ENCODE peak calls at places on chromosomes 16 and 17, in four cellular contexts. C, I, G and L are unnamed samples.

GRCh38 chr17:6567528-6568185 is 11.3 kb upstream of the PITPNM3 start:
- DNase-seq in C (no peak), G (no peak), I (peak), L (no peak)

GRCh38 chr16:78503501-78504110 is 404.2 kb downstream of the WWOX start:
- DNase-seq in C (peak), G (no peak), I (peak), L (no peak)

GRCh38 chr17:76439314-76439928 is 13.5 kb downstream of the UBE2O start:
- DNase-seq in C (no peak), G (no peak), I (no peak), L (no peak)

GRCh38 chr16:1141201-1141600 is 11.7 kb upstream of the CACNA1H start:
- DNase-seq in G (no peak), C (no peak), I (no peak), L (no peak)

GRCh38 chr17:80968602-80969029 is 23.0 kb upstream of the CHMP6 start:
- DNase-seq in G (no peak), C (peak), I (no peak), L (no peak)

GRCh38 chr17:38676706-38677504 is 2.1 kb upstream of the EPOP start:
- DNase-seq in C (peak), G (peak), I (peak), L (peak)

GRCh38 chr17:32971171-32971570 is 20.5 kb upstream of the SPACA3 start:
- DNase-seq in G (no peak), C (no peak), I (peak), L (no peak)

GRCh38 chr17:44769230-44769629 is 10.4 kb downstream of the ADAM11 start:
- DNase-seq in I (no peak), C (no peak), G (no peak), L (no peak)

GRCh38 chr17:75331671-75332070 is 42.4 kb upstream of the SLC25A19 start:
- DNase-seq in C (no peak), I (no peak), G (no peak), L (no peak)

GRCh38 chr17:82863941-82864720 is 24.3 kb upstream of the ZNF750 start:
- DNase-seq in C (peak), I (peak), G (no peak), L (no peak)

GRCh38 chr17:42399948-42400843 is 12.0 kb upstream of the STAT3 start:
- DNase-seq in G (no peak), C (no peak), I (no peak), L (no peak)

GRCh38 chr16:87993901-87994300 is 42.7 kb downstream of the BANP start:
- DNase-seq in G (no peak), C (no peak), I (no peak), L (no peak)

GRCh38 chr17:81069084-81069645 is 34.2 kb downstream of the BAIAP2 start:
- DNase-seq in I (peak), G (no peak), C (no peak), L (no peak)

GRCh38 chr17:58665946-58666857 is 25.6 kb downstream of the TEX14 start:
- DNase-seq in I (no peak), G (no peak), C (no peak), L (no peak)

GRCh38 chr16:4924593-4925378 is 12.2 kb downstream of the PPL start:
- DNase-seq in C (no peak), G (no peak), I (peak), L (no peak)

GRCh38 chr17:70254735-70255460 is 85.6 kb downstream of the KCNJ2 start:
- DNase-seq in C (peak), I (no peak), G (no peak), L (no peak)

GRCh38 chr17:7236808-7237207 is 2.4 kb downstream of the PHF23 start:
- DNase-seq in I (no peak), C (no peak), G (no peak), L (no peak)

GRCh38 chr17:50348522-50349240 is 2.8 kb downstream of the XYLT2 start:
- DNase-seq in G (no peak), C (peak), I (peak), L (no peak)

GRCh38 chr17:50774225-50774803 is 7.0 kb upstream of the ANKRD40CL start:
- DNase-seq in I (no peak), C (no peak), G (no peak), L (no peak)

GRCh38 chr16:81608515-81609209 is 164.1 kb downstream of the CMIP start:
- DNase-seq in I (no peak), C (peak), G (no peak), L (no peak)

GRCh38 chr16:62829615-62830014 is 793.4 kb upstream of the CDH8 start:
- DNase-seq in C (no peak), G (no peak), I (no peak), L (no peak)

GRCh38 chr17:58575511-58575910 is 61.1 kb upstream of the MTMR4 start:
- DNase-seq in I (no peak), G (no peak), C (peak), L (no peak)

GRCh38 chr17:1480747-1481465 is 11.6 kb downstream of the MYO1C start:
- DNase-seq in I (no peak), C (peak), G (no peak), L (no peak)

GRCh38 chr16:55563797-55564196 is 2.7 kb upstream of the CAPNS2 start:
- DNase-seq in G (no peak), C (no peak), I (no peak), L (no peak)

GRCh38 chr17:53227514-53227913 is 595.2 kb upstream of the KIF2B start:
- DNase-seq in I (no peak), C (no peak), G (no peak), L (no peak)

GRCh38 chr17:27502526-27503324 is 46.5 kb downstream of the KSR1 start:
- DNase-seq in G (no peak), C (peak), I (no peak), L (no peak)

GRCh38 chr17:35578929-35579448 is 618 bp upstream of the PEX12 start:
- DNase-seq in C (no peak), G (no peak), I (no peak), L (no peak)

GRCh38 chr17:77481476-77482374 is 341.0 kb downstream of the SEC14L1 start:
- DNase-seq in G (no peak), I (no peak), C (no peak), L (no peak)

GRCh38 chr16:58885528-58886170 is 151.5 kb upstream of the GOT2 start:
- DNase-seq in C (no peak), I (no peak), G (no peak), L (no peak)

GRCh38 chr17:55424893-55425540 is 3.4 kb upstream of the MMD start:
- DNase-seq in I (no peak), G (no peak), C (no peak), L (no peak)

GRCh38 chr16:46757339-46758050 is 9.4 kb upstream of the MYLK3 start:
- DNase-seq in I (peak), G (no peak), C (peak), L (no peak)

GRCh38 chr17:44902135-44902760 is 3.0 kb upstream of the EFTUD2 start:
- DNase-seq in G (no peak), C (no peak), I (no peak), L (no peak)

GRCh38 chr16:25109643-25110042 is 1.9 kb upstream of the LCMT1 start:
- DNase-seq in C (peak), G (no peak), I (no peak), L (no peak)

GRCh38 chr17:34721326-34721725 is 141.9 kb downstream of the TMEM132E start:
- DNase-seq in G (no peak), C (no peak), I (no peak), L (no peak)

GRCh38 chr17:65173284-65173793 is 36.2 kb downstream of the RGS9 start:
- DNase-seq in G (no peak), I (peak), C (peak), L (no peak)

GRCh38 chr16:85303354-85303883 is 191.1 kb upstream of the CIBAR2 start:
- DNase-seq in C (no peak), G (no peak), I (peak), L (no peak)

GRCh38 chr16:11250091-11250785 is 5.8 kb downstream of the SOCS1 start:
- DNase-seq in I (no peak), G (no peak), C (peak), L (no peak)

GRCh38 chr16:85151079-85151602 is 38.9 kb upstream of the CIBAR2 start:
- DNase-seq in C (no peak), I (no peak), G (no peak), L (no peak)

GRCh38 chr16:30377812-30378235 is 3.2 kb downstream of the MYL11 start:
- DNase-seq in G (peak), I (peak), C (peak), L (peak)
- TF ChIP-seq POLR2A in G (peak), I (no peak), C (peak), L (peak)

GRCh38 chr17:40187238-40187637 is 10.0 kb downstream of the RAPGEFL1 start:
- DNase-seq in C (no peak), I (no peak), G (no peak), L (no peak)

GRCh38 chr17:40191237-40192208 is 14.3 kb downstream of the RAPGEFL1 start:
- DNase-seq in I (peak), C (peak), G (peak), L (peak)

GRCh38 chr17:40188694-40189093 is 11.4 kb downstream of the RAPGEFL1 start:
- DNase-seq in C (no peak), I (no peak), G (no peak), L (no peak)

GRCh38 chr17:40192961-40193360 is 15.7 kb downstream of the RAPGEFL1 start:
- DNase-seq in I (no peak), C (no peak), G (no peak), L (no peak)

GRCh38 chr17:40190197-40191021 is 13.1 kb downstream of the RAPGEFL1 start:
- DNase-seq in I (no peak), C (no peak), G (no peak), L (no peak)
- H3K4me3 ChIP-seq in I (peak), C (no peak), G (peak), L (no peak)

GRCh38 chr16:90044111-90044551 is 24.9 kb upstream of the DBNDD1 start:
- DNase-seq in C (no peak), I (peak), G (no peak), L (no peak)
- TF ChIP-seq POLR2A in C (no peak), I (no peak), G (no peak), L (no peak)

GRCh38 chr16:75252049-75252864 is 833 bp upstream of the BCAR1 start:
- DNase-seq in I (no peak), G (no peak), C (no peak), L (no peak)

GRCh38 chr16:75250809-75251279 is 580 bp downstream of the BCAR1 start:
- DNase-seq in C (no peak), I (peak), G (no peak), L (no peak)

GRCh38 chr16:75254359-75254837 is 3.0 kb upstream of the BCAR1 start:
- DNase-seq in C (peak), G (no peak), I (no peak), L (no peak)

GRCh38 chr16:75251280-75252048 is at the start of gene BCAR1:
- DNase-seq in C (peak), I (peak), G (peak), L (no peak)

GRCh38 chr16:75252946-75253911 is 1.8 kb upstream of the BCAR1 start:
- DNase-seq in I (no peak), G (no peak), C (peak), L (no peak)
- H3K4me3 ChIP-seq in I (no peak), G (no peak), C (no peak), L (no peak)